ENCODE peak calls at places on chromosome 11, in four cellular contexts. H is WERI-Rb-1, Y is endodermal cell, Q is tibial artery. V is an unnamed sample.

GRCh38 chr11:45079943-45080719 is 66.3 kb upstream of the PRDM11 start:
- DNase-seq in H (peak; percentile 33), Y (no peak), Q (no peak), V (no peak)

GRCh38 chr11:114678125-114679036 is at the start of gene NXPE2:
- DNase-seq in H (no peak), Y (no peak), Q (no peak), V (no peak)

GRCh38 chr11:122440783-122441701 is 214.5 kb upstream of the UBASH3B start:
- DNase-seq in H (no peak), Y (peak; percentile 77), Q (peak; percentile 40), V (peak; percentile 65)

GRCh38 chr11:116500833-116501622 is 271.8 kb downstream of the BUD13 start:
- DNase-seq in H (peak; percentile 78), Y (peak; percentile 62), Q (no peak), V (no peak)

GRCh38 chr11:73389134-73389525 is 12.9 kb downstream of the RELT start:
- DNase-seq in H (no peak), Y (no peak), Q (no peak), V (no peak)

GRCh38 chr11:72812604-72812967 is 1.6 kb upstream of the ATG16L2 start:
- DNase-seq in H (no peak), Y (peak; percentile 58), Q (no peak), V (no peak)

GRCh38 chr11:93668171-93668570 is 6.7 kb downstream of the CEP295 start:
- DNase-seq in H (no peak), Y (no peak), Q (no peak), V (no peak)

GRCh38 chr11:57116654-57117053 is 65.1 kb upstream of the LRRC55 start:
- DNase-seq in H (peak; percentile 46), Y (peak; percentile 77), Q (peak; percentile 28), V (no peak)

GRCh38 chr11:86041975-86042378 is 26.9 kb downstream of the PICALM start:
- DNase-seq in H (peak; percentile 66), Y (peak; percentile 85), Q (peak; percentile 81), V (peak; percentile 42)

GRCh38 chr11:62540804-62541671 is 5.6 kb downstream of the AHNAK start:
- DNase-seq in H (no peak), Y (no peak), Q (peak; percentile 47), V (no peak)

GRCh38 chr11:131370090-131370751 is at the start of gene NTM:
- DNase-seq in H (peak; percentile 87), Y (no peak), Q (peak; percentile 52), V (no peak)

GRCh38 chr11:21398195-21398594 is 728.8 kb downstream of the NELL1 start:
- DNase-seq in H (no peak), Y (no peak), Q (no peak), V (no peak)

GRCh38 chr11:106021181-106021966 is 666 bp downstream of the MSANTD4 start:
- DNase-seq in H (no peak), Y (no peak), Q (no peak), V (no peak)

GRCh38 chr11:104925850-104926249 is 27.6 kb upstream of the CASP12 start:
- DNase-seq in H (no peak), Y (no peak), Q (no peak), V (no peak)

GRCh38 chr11:71189768-71190315 is 62.5 kb downstream of the SHANK2 start:
- DNase-seq in H (no peak), Y (no peak), Q (peak; percentile 12), V (no peak)

GRCh38 chr11:14657841-14658240 is 14.2 kb downstream of the PDE3B start:
- DNase-seq in H (no peak), Y (no peak), Q (no peak), V (no peak)

GRCh38 chr11:2789791-2790580 is 90.2 kb upstream of the KCNQ1OT1 start:
- DNase-seq in H (no peak), Y (peak; percentile 33), Q (peak; percentile 14), V (no peak)

GRCh38 chr11:131392528-131393255 is 22.3 kb downstream of the NTM start:
- DNase-seq in H (peak; percentile 86), Y (peak; percentile 78), Q (no peak), V (no peak)

GRCh38 chr11:95306816-95307215 is 75.8 kb upstream of the SESN3 start:
- DNase-seq in H (no peak), Y (no peak), Q (no peak), V (no peak)

GRCh38 chr11:126407682-126408288 is 52.3 kb downstream of the ST3GAL4 start:
- DNase-seq in H (no peak), Y (no peak), Q (no peak), V (no peak)

GRCh38 chr11:119377112-119377901 is 4.2 kb downstream of the USP2 start:
- DNase-seq in H (no peak), Y (no peak), Q (no peak), V (no peak)

GRCh38 chr11:79342686-79343085 is 98.1 kb downstream of the TENM4 start:
- DNase-seq in H (no peak), Y (no peak), Q (no peak), V (no peak)

GRCh38 chr11:112042161-112042960 is 17.2 kb downstream of the DLAT start:
- DNase-seq in H (no peak), Y (no peak), Q (no peak), V (no peak)

GRCh38 chr11:97019754-97020153 is 629.9 kb downstream of the JRKL start:
- DNase-seq in H (no peak), Y (no peak), Q (no peak), V (no peak)

GRCh38 chr11:114399903-114400221 is 449 bp downstream of the C11orf71 start:
- DNase-seq in H (peak; percentile 73), Y (peak; percentile 91), Q (peak; percentile 63), V (no peak)

GRCh38 chr11:73344191-73344607 is 32.0 kb upstream of the RELT start:
- DNase-seq in H (no peak), Y (no peak), Q (no peak), V (no peak)

GRCh38 chr11:109729761-109730160 is 307.8 kb downstream of the C11orf87 start:
- DNase-seq in H (peak; percentile 51), Y (peak; percentile 62), Q (no peak), V (no peak)

GRCh38 chr11:130897262-130898182 is 18.8 kb downstream of the SNX19 start:
- DNase-seq in H (no peak), Y (no peak), Q (peak; percentile 83), V (peak; percentile 79)

GRCh38 chr11:22634897-22635629 is 9.4 kb upstream of the FANCF start:
- DNase-seq in H (no peak), Y (peak; percentile 83), Q (no peak), V (no peak)

GRCh38 chr11:12841946-12842630 is 167.0 kb upstream of the RASSF10 start:
- DNase-seq in H (peak; percentile 56), Y (no peak), Q (no peak), V (peak; percentile 60)

GRCh38 chr11:62847767-62848314 is 8.5 kb upstream of the WDR74 start:
- DNase-seq in H (no peak), Y (no peak), Q (no peak), V (no peak)

GRCh38 chr11:93532285-93532789 is 10.9 kb downstream of the SMCO4 start:
- DNase-seq in H (no peak), Y (no peak), Q (no peak), V (no peak)

GRCh38 chr11:4040461-4040860 is 54.1 kb upstream of the RRM1 start:
- DNase-seq in H (no peak), Y (no peak), Q (no peak), V (no peak)

GRCh38 chr11:120606116-120607010 is 94.8 kb downstream of the GRIK4 start:
- DNase-seq in H (no peak), Y (no peak), Q (no peak), V (peak; percentile 22)

GRCh38 chr11:14764899-14765527 is 121.4 kb downstream of the PDE3B start:
- DNase-seq in H (no peak), Y (no peak), Q (no peak), V (no peak)

GRCh38 chr11:4936745-4937144 is 10.7 kb downstream of the OR51A4 start:
- DNase-seq in H (no peak), Y (no peak), Q (no peak), V (no peak)

GRCh38 chr11:119907934-119908760 is 179.1 kb upstream of the NECTIN1 start:
- DNase-seq in H (peak; percentile 93), Y (peak; percentile 69), Q (no peak), V (no peak)

GRCh38 chr11:3341298-3341697 is 37.6 kb downstream of the ZNF195 start:
- DNase-seq in H (peak; percentile 71), Y (peak; percentile 94), Q (peak; percentile 38), V (peak; percentile 39)

GRCh38 chr11:15764948-15765347 is 591.4 kb downstream of the SOX6 start:
- DNase-seq in H (no peak), Y (peak; percentile 62), Q (no peak), V (no peak)

GRCh38 chr11:15769203-15769602 is 587.1 kb downstream of the SOX6 start:
- DNase-seq in H (no peak), Y (no peak), Q (no peak), V (no peak)

GRCh38 chr11:15770798-15771414 is 585.4 kb downstream of the SOX6 start:
- DNase-seq in H (peak; percentile 54), Y (peak; percentile 92), Q (peak; percentile 31), V (no peak)

GRCh38 chr11:15765530-15765929 is 590.8 kb downstream of the SOX6 start:
- DNase-seq in H (no peak), Y (no peak), Q (no peak), V (no peak)

GRCh38 chr11:15768321-15768720 is 588.0 kb downstream of the SOX6 start:
- DNase-seq in H (no peak), Y (no peak), Q (no peak), V (no peak)
- TF ChIP-seq CTCF in H (no peak), Y (no peak), Q (no peak), V (no peak)

GRCh38 chr11:59142530-59143507 is at the start of gene FAM111A:
- DNase-seq in H (peak; percentile 9), Y (peak; percentile 96), Q (peak; percentile 86), V (peak; percentile 82)
- TF ChIP-seq CTCF in H (no peak), Y (peak; percentile 63), Q (no peak), V (no peak)

GRCh38 chr11:11078344-11078743 is 220.5 kb upstream of the ZBED5 start:
- DNase-seq in H (no peak), Y (no peak), Q (no peak), V (no peak)
- TF ChIP-seq CTCF in H (no peak), Y (peak; percentile 47), Q (no peak), V (no peak)

GRCh38 chr11:67311556-67312082 is 8.3 kb downstream of the SSH3 start:
- DNase-seq in H (no peak), Y (peak; percentile 59), Q (no peak), V (no peak)
- TF ChIP-seq CTCF in H (peak; percentile 15), Y (peak; percentile 50), Q (no peak), V (no peak)

DNA sequence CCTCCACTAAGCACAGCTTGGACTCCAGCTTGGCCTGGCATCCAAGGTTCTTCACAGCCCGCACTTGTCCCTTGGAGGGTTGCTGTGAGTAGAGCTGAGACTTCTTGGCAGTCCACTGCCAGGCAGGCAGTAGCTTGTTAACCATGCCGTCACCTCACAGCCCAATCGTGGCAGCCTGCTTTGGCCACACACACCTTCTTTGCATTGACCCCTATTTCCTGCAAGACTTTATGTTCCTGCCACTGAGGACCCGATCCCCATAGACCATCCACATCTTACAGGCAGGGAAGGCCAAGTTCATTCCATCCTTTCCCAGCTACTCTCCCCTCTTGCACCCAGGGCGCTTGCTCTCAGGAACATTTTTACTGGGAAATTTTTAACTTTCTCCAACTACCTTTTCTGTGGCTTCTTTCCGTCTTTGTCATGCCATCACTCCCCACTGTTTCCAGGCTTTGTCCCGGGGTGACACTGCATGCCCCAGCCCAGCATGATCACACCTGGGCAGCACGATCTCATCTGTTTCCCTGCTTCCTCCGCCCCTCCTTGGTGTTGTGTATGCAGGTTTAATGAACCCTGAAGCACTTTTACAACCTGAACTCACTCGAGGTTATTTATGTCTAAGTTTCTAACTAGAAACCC is 2.6 kb upstream of the PYGM start:
- DNase-seq in H (no peak), Y (peak; percentile 88), Q (peak; percentile 15), V (peak; percentile 12)
- TF ChIP-seq CTCF in H (no peak), Y (no peak), Q (no peak), V (no peak)